ENCODE peak calls at places on chromosomes 5 and 9, in six cellular contexts. L is cardiac muscle cell, X is kidney epithelial cell, P is sigmoid colon, O is A673, C is thyroid gland. D is an unnamed sample.

GRCh38 chr5:112995764-112996618 is 19.4 kb downstream of the DCP2 start:
- DNase-seq in L (peak), X (no peak), O (peak), P (peak), C (peak), D (peak)

GRCh38 chr5:75839547-75839946 is 122.3 kb upstream of the POC5 start:
- DNase-seq in P (no peak), L (no peak), X (no peak), C (no peak), O (no peak), D (no peak)

GRCh38 chr9:120950421-120951388 is 24.1 kb upstream of the TRAF1 start:
- DNase-seq in C (no peak), O (peak), L (no peak), P (no peak), X (no peak), D (no peak)

GRCh38 chr5:134436523-134437339 is 25.1 kb upstream of the CDKN2AIPNL start:
- DNase-seq in P (peak), X (peak), C (peak), O (no peak), L (peak), D (peak)

GRCh38 chr5:37696190-37697021 is 143.4 kb downstream of the GDNF start:
- DNase-seq in O (no peak), L (peak), C (no peak), P (no peak), X (peak), D (no peak)

GRCh38 chr9:135515541-135515951 is 5.7 kb upstream of the LCN1 start:
- DNase-seq in L (no peak), C (no peak), P (peak), X (no peak), O (no peak), D (peak)

GRCh38 chr9:98549401-98549800 is 159.3 kb downstream of the GABBR2 start:
- DNase-seq in X (no peak), O (no peak), P (no peak), C (no peak), L (no peak), D (no peak)

GRCh38 chr9:111952559-111952958 is 55.9 kb downstream of the UGCG start:
- DNase-seq in C (no peak), X (peak), P (no peak), O (no peak), L (peak), D (no peak)

GRCh38 chr9:135482015-135482754 is 2.6 kb downstream of the PPP1R26 start:
- DNase-seq in O (no peak), L (no peak), C (no peak), X (no peak), P (no peak), D (no peak)

GRCh38 chr5:148957591-148958202 is 105.2 kb downstream of the SH3TC2 start:
- DNase-seq in L (peak), P (no peak), X (no peak), C (peak), O (peak), D (peak)

GRCh38 chr5:139635606-139636206 is 12.4 kb upstream of the CXXC5 start:
- DNase-seq in O (peak), L (peak), C (peak), X (peak), P (peak), D (peak)

GRCh38 chr9:16337322-16338029 is 533.0 kb downstream of the BNC2 start:
- DNase-seq in C (no peak), P (no peak), O (no peak), L (peak), X (peak), D (no peak)

GRCh38 chr5:139180850-139181785 is 17.1 kb downstream of the SIL1 start:
- DNase-seq in L (peak), C (peak), O (peak), P (no peak), X (no peak), D (no peak)

GRCh38 chr9:127637322-127637847 is 25.3 kb downstream of the STXBP1 start:
- DNase-seq in X (no peak), C (no peak), L (peak), P (no peak), O (peak), D (no peak)

GRCh38 chr5:131786036-131786435 is 10.8 kb downstream of the FNIP1 start:
- DNase-seq in O (no peak), C (no peak), L (no peak), P (no peak), X (no peak), D (no peak)

GRCh38 chr5:22779499-22779898 is 73.6 kb downstream of the CDH12 start:
- DNase-seq in P (no peak), L (no peak), O (no peak), X (no peak), C (no peak), D (no peak)

GRCh38 chr9:135079676-135080075 is 7.8 kb upstream of the OLFM1 start:
- DNase-seq in C (no peak), P (peak), O (no peak), X (no peak), L (no peak), D (peak)

GRCh38 chr9:116174347-116174746 is 20.8 kb downstream of the PAPPA start:
- DNase-seq in X (no peak), P (no peak), L (no peak), C (no peak), O (no peak), D (no peak)

GRCh38 chr5:90161399-90161798 is 248.2 kb downstream of the CETN3 start:
- DNase-seq in L (peak), O (peak), P (no peak), C (peak), X (no peak), D (peak)

GRCh38 chr5:19855031-19855430 is 133.0 kb downstream of the CDH18 start:
- DNase-seq in C (no peak), X (no peak), P (no peak), L (no peak), O (no peak), D (no peak)

GRCh38 chr9:88270398-88270797 is 117.8 kb upstream of the SPIN1 start:
- DNase-seq in L (no peak), P (no peak), X (no peak), C (no peak), O (peak), D (no peak)

GRCh38 chr9:121447341-121447834 is 52.3 kb downstream of the GGTA1 start:
- DNase-seq in X (peak), C (no peak), P (no peak), L (peak), O (peak), D (no peak)

GRCh38 chr5:93126634-93127033 is 454.4 kb downstream of the NR2F1-AS1 start:
- DNase-seq in L (no peak), C (no peak), P (no peak), X (no peak), O (no peak), D (no peak)

GRCh38 chr5:35198096-35198495 is 32.2 kb downstream of the PRLR start:
- DNase-seq in X (no peak), P (no peak), C (peak), L (peak), O (no peak), D (peak)

GRCh38 chr9:135015565-135015964 is 71.9 kb upstream of the OLFM1 start:
- DNase-seq in L (no peak), C (no peak), O (no peak), P (no peak), X (no peak), D (no peak)

GRCh38 chr5:17216176-17216973 is 1.1 kb upstream of the BASP1 start:
- DNase-seq in P (peak), C (peak), L (peak), X (no peak), O (peak), D (peak)

GRCh38 chr5:53423724-53424123 is 56.7 kb upstream of the FST start:
- DNase-seq in C (no peak), P (no peak), O (no peak), X (no peak), L (no peak), D (no peak)

GRCh38 chr9:68998344-68998743 is 15.6 kb downstream of the PRKACG start:
- DNase-seq in P (no peak), X (no peak), L (no peak), O (no peak), C (no peak), D (no peak)

GRCh38 chr5:57172466-57172961 is 1.3 kb upstream of the GPBP1 start:
- DNase-seq in O (peak), L (peak), C (no peak), X (no peak), P (no peak), D (no peak)

GRCh38 chr9:130225586-130225985 is 40.0 kb upstream of the HMCN2 start:
- DNase-seq in X (no peak), L (no peak), O (no peak), P (no peak), C (no peak), D (no peak)

GRCh38 chr9:130229759-130230158 is 35.8 kb upstream of the HMCN2 start:
- DNase-seq in O (no peak), P (no peak), C (no peak), X (no peak), L (no peak), D (no peak)

GRCh38 chr9:130225071-130225470 is 40.5 kb upstream of the HMCN2 start:
- DNase-seq in P (no peak), L (no peak), X (no peak), O (no peak), C (no peak), D (no peak)

GRCh38 chr9:130226112-130226511 is 39.4 kb upstream of the HMCN2 start:
- DNase-seq in C (no peak), X (no peak), L (no peak), P (no peak), O (no peak), D (no peak)

GRCh38 chr9:130227833-130228232 is 37.7 kb upstream of the HMCN2 start:
- DNase-seq in C (no peak), L (no peak), O (no peak), X (no peak), P (no peak), D (no peak)
- TF ChIP-seq CTCF in C (no peak), L (no peak), O (no peak), X (no peak), P (no peak), D (no peak)

GRCh38 chr5:34007675-34008600 is at the start of gene AMACR:
- DNase-seq in P (peak), O (peak), C (peak), X (peak), L (peak), D (peak)
- TF ChIP-seq CTCF in P (no peak), O (no peak), C (no peak), X (no peak), L (peak), D (no peak)

DNA sequence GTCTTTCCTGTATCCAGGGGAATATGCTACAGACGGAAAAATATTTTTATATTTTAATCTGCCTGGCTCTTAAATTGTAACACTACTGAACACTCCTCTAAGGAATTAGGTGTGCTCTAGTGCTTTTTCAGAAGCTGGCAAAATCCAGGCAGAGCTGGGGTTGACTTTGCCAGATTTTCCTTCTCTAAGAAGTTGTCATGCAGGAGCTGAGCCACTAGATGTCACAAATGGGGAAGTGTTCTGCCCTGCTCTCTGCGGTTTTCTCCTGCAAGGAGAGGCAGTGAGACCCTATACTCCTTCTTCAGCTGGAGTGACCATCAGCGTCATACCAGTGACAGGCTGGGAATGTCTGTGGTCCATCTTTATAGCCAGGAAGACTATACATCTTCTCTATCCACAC is 112.5 kb downstream of the HAPLN1 start:
- DNase-seq in O (peak), C (peak), X (peak), P (no peak), L (peak), D (peak)
- TF ChIP-seq CTCF in O (peak), C (no peak), X (peak), P (no peak), L (peak), D (peak)

DNA sequence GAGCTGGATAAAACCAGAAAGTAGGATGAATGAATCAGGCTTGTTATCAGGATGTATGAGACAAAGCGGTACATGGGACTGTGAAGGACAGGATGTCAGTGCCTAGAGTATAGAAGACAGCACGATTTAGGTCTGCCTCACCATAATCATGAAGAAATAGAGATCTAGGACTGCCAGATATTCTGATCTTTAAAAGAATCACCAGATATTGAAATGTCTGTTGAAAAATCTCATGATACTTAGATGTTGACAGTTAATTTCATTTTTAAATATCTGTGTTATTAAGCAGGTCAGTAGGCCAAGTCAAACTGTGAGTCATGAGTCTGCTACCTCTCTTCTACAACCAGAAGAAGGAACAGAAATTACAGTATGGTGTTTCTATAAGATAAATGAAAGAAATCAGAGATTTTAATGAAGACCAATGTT is 65.0 kb downstream of the ST8SIA4 start:
- DNase-seq in C (no peak), P (no peak), X (no peak), O (no peak), L (no peak), D (no peak)
- TF ChIP-seq CTCF in C (no peak), P (no peak), X (no peak), O (no peak), L (no peak), D (no peak)

DNA sequence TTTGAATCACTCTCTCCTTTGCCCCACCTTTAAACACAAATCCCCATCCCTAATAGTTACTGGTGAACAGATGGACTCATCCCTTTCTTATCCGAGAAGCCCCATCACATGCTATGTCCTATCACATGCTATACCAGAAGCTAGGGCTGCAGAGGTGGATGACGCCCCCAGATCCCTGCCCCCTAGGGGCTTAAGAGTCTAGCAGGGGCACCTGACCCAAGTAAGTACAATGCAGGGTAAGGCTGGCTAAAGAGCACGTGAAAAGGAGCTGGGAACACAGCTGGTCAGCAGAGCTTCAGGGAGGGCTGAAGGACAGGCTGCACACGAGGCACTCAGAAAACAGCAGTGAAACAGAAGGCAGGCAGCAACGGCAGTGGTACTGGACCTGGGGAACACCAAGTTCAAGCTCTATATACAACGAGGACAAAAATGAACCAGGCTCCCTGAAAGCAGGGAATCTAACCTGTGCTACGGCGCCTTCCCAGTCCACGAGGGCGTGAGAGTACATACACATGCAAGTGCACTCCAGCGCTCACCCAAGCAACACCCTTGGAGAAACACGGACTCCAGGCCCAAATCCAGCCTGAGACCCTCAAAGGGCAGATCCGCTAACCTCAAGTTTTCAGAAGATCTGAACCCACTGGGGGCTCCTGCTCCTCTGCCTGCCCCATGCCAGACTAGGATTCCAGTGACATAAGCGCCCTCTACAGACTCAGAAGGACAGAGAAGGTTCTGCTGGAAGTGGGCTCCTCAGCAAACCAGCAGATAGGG is 57.5 kb downstream of the PSMB7 start:
- DNase-seq in O (no peak), X (no peak), P (no peak), L (no peak), C (peak), D (no peak)
- TF ChIP-seq CTCF in O (peak), X (no peak), P (no peak), L (peak), C (no peak), D (no peak)

DNA sequence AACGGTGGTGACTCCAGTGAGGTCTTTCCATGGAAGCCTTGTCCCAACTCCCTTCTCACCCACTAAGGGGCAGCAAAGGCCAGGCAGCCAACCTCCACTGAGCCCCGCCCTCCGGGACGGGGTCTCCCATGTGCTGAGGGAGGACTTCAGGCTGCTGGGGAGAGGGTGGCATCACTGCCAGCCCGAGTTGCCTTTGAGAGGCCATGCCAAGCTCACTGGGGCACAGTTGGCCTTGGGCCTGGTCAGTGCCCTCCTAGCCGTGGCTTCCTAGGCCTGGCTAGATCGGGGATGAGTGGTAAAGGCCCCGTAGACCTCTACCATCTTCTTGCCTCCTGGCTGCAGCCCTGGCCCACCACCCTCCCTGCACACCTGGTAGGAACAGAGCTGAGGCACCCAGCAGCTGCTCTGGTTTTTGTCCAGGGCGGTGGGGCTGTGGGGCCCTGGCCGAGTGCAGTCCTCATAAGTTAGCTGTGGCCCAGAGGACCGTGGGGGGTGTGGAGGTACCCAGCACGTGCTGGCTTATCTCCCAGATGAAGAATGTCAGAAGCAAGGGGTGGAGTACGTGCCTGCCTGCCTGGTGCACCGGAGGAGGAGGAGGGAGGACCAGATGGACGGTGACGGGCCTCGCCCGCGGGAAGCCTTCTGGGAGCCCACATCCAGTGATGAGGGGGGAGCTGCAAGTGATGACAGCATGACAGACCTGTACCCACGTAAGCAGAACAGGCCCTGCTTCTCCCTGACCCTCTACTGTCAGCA is 3.2 kb downstream of the SURF2 start:
- DNase-seq in X (no peak), C (no peak), L (no peak), O (peak), P (no peak), D (no peak)
- TF ChIP-seq CTCF in X (peak), C (no peak), L (peak), O (peak), P (no peak), D (peak)

DNA sequence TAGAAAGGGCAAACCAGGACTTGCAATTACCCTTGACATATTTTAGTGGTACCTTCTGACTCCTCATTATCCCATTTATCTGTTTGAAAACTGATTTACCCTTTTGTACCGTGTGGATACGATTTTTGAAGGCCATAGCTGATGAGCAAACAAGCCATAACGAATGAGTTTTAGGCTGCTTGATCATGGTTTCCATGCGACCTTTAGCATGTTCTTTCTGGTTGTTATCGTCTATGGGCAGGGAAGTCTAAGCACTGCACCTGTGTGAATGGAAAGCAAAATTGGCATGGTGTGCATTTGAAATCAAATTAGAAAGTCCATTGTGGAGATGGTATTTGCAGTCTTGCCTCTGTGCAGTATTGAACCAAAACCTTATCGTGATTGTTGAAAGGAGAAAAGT is 127.7 kb downstream of the TLE4 start:
- DNase-seq in P (no peak), O (no peak), L (no peak), C (no peak), X (no peak), D (no peak)
- TF ChIP-seq CTCF in P (no peak), O (no peak), L (no peak), C (no peak), X (no peak), D (no peak)

DNA sequence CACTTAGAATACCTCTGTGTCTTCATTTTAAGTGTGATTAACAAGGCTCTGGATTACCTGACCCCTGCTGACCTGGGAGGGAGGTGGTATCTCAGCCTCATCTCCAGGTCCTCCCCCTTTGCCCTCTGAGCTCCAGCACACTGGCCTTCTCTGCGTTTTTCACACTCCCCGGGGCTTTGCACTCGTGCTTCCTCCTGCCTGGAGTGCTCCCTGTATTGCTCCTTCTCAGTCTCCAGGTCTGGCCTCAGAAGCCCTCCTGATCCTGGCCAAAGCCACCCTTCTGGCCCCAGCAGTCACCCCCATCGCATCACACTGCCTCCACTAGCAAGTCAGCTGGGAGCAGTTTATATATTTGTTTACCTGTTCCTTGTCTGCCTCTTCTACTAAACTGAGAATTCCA is 13.6 kb upstream of the NEUROG1 start:
- DNase-seq in L (no peak), P (no peak), C (no peak), O (no peak), X (no peak), D (no peak)
- TF ChIP-seq CTCF in L (no peak), P (no peak), C (no peak), O (no peak), X (no peak), D (no peak)

DNA sequence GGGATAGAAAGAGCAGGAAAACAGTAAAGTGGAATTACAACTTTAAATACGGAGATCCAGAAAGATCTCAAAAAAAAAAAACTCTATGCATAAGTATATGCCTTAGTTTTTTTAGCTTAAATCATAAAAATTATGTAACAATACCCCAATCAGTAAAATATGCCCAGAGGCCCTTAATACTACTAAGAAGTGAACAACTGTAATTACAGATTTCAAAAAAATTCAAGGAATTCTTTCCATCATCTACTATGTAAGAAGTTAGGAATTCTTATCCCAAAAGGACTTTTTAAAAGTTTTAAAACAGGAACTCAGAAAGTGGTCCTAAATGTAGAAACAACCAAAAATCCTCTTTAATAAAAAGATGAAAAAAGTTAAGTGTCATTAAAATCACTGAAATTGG is 111.3 kb downstream of the SSBP2 start:
- DNase-seq in C (no peak), O (no peak), X (no peak), P (no peak), L (peak), D (no peak)
- TF ChIP-seq CTCF in C (no peak), O (no peak), X (no peak), P (no peak), L (no peak), D (no peak)

D was measured in heart left ventricle.